ENCODE peak calls at places on chromosomes 1 and 21, in five cellular contexts. One of them, this sample, is unnamed.

GRCh38 chr1:43284711-43285110 is 670 bp downstream of the C1orf210 start:
- DNase-seq in NCI-H1105 treated with DMSO at 0.1 percent for 48 hours: no peak
- DNase-seq in AG10803: no peak
- DNase-seq in amniotic stem cell: no peak
- DNase-seq in left kidney: no peak
- DNase-seq in this sample: no peak

GRCh38 chr1:29964718-29965533 is 728.6 kb downstream of the PTPRU start:
- DNase-seq in left kidney: peak; percentile 49
- DNase-seq in amniotic stem cell: no peak
- DNase-seq in AG10803: no peak
- DNase-seq in NCI-H1105 treated with DMSO at 0.1 percent for 48 hours: peak; percentile 3
- DNase-seq in this sample: no peak

GRCh38 chr1:78045850-78046778 is at the start of gene GIPC2:
- DNase-seq in NCI-H1105 treated with DMSO at 0.1 percent for 48 hours: no peak
- DNase-seq in left kidney: peak; percentile 84
- DNase-seq in AG10803: no peak
- DNase-seq in amniotic stem cell: no peak
- DNase-seq in this sample: peak; percentile 60

GRCh38 chr21:32386195-32386870 is 6.5 kb downstream of the URB1 start:
- DNase-seq in NCI-H1105 treated with DMSO at 0.1 percent for 48 hours: no peak
- DNase-seq in AG10803: peak; percentile 69
- DNase-seq in amniotic stem cell: no peak
- DNase-seq in left kidney: no peak
- DNase-seq in this sample: no peak

GRCh38 chr21:35257413-35257812 is 208.3 kb upstream of the RUNX1 start:
- DNase-seq in left kidney: peak; percentile 11
- DNase-seq in AG10803: peak; percentile 84
- DNase-seq in amniotic stem cell: peak; percentile 82
- DNase-seq in NCI-H1105 treated with DMSO at 0.1 percent for 48 hours: no peak
- DNase-seq in this sample: no peak

GRCh38 chr1:21922103-21923014 is 14.8 kb downstream of the HSPG2 start:
- DNase-seq in NCI-H1105 treated with DMSO at 0.1 percent for 48 hours: no peak
- DNase-seq in left kidney: peak; percentile 98
- DNase-seq in amniotic stem cell: no peak
- DNase-seq in AG10803: no peak
- DNase-seq in this sample: peak; percentile 80

GRCh38 chr1:9061949-9062555 is 7.4 kb downstream of the SLC2A5 start:
- DNase-seq in amniotic stem cell: no peak
- DNase-seq in left kidney: no peak
- DNase-seq in AG10803: no peak
- DNase-seq in NCI-H1105 treated with DMSO at 0.1 percent for 48 hours: no peak
- DNase-seq in this sample: no peak

GRCh38 chr1:233357595-233358446 is 30.3 kb downstream of the MAP3K21 start:
- DNase-seq in amniotic stem cell: no peak
- DNase-seq in AG10803: no peak
- DNase-seq in left kidney: no peak
- DNase-seq in NCI-H1105 treated with DMSO at 0.1 percent for 48 hours: no peak
- DNase-seq in this sample: no peak

GRCh38 chr21:26686278-26686677 is 113.2 kb upstream of the CYYR1 start:
- DNase-seq in left kidney: peak; percentile 46
- DNase-seq in AG10803: peak; percentile 21
- DNase-seq in amniotic stem cell: no peak
- DNase-seq in NCI-H1105 treated with DMSO at 0.1 percent for 48 hours: no peak
- DNase-seq in this sample: peak; percentile 22

GRCh38 chr1:26932536-26932935 is 11.0 kb downstream of the NUDC start:
- DNase-seq in left kidney: no peak
- DNase-seq in amniotic stem cell: no peak
- DNase-seq in NCI-H1105 treated with DMSO at 0.1 percent for 48 hours: no peak
- DNase-seq in AG10803: no peak
- DNase-seq in this sample: no peak

GRCh38 chr1:31310131-31310530 is 13.3 kb downstream of the ZCCHC17 start:
- DNase-seq in amniotic stem cell: no peak
- DNase-seq in AG10803: peak; percentile 89
- DNase-seq in left kidney: no peak
- DNase-seq in NCI-H1105 treated with DMSO at 0.1 percent for 48 hours: no peak
- DNase-seq in this sample: no peak

GRCh38 chr1:23427550-23427949 is 3.0 kb upstream of the TCEA3 start:
- DNase-seq in NCI-H1105 treated with DMSO at 0.1 percent for 48 hours: no peak
- DNase-seq in AG10803: no peak
- DNase-seq in amniotic stem cell: no peak
- DNase-seq in left kidney: no peak
- DNase-seq in this sample: no peak

GRCh38 chr1:85225624-85226380 is 25.0 kb upstream of the SYDE2 start:
- DNase-seq in left kidney: no peak
- DNase-seq in NCI-H1105 treated with DMSO at 0.1 percent for 48 hours: no peak
- DNase-seq in AG10803: peak; percentile 13
- DNase-seq in amniotic stem cell: no peak
- DNase-seq in this sample: no peak